ENCODE peak calls at places on chromosomes 16 and 17, in seven cellular contexts. One of them, this sample, is unnamed.

GRCh38 chr17:82134101-82134500 is 36.1 kb upstream of the FASN start:
- DNase-seq in neural progenitor cell: no peak
- DNase-seq in brain microvascular endothelial cell: no peak
- DNase-seq in mammary epithelial cell: peak; percentile 29
- DNase-seq in CD8-positive, alpha-beta T cell: no peak
- DNase-seq in Peyer's patch: no peak
- DNase-seq in left ventricle myocardium inferior: no peak
- DNase-seq in this sample: no peak

GRCh38 chr16:19502395-19503131 is 19.3 kb downstream of the GDE1 start:
- DNase-seq in neural progenitor cell: peak; percentile 85
- DNase-seq in brain microvascular endothelial cell: peak; percentile 66
- DNase-seq in mammary epithelial cell: peak; percentile 51
- DNase-seq in CD8-positive, alpha-beta T cell: peak; percentile 63
- DNase-seq in Peyer's patch: peak; percentile 89
- DNase-seq in left ventricle myocardium inferior: peak; percentile 36
- DNase-seq in this sample: peak; percentile 80

GRCh38 chr17:27424516-27424915 is 31.7 kb upstream of the KSR1 start:
- DNase-seq in neural progenitor cell: no peak
- DNase-seq in brain microvascular endothelial cell: no peak
- DNase-seq in mammary epithelial cell: no peak
- DNase-seq in CD8-positive, alpha-beta T cell: no peak
- DNase-seq in Peyer's patch: no peak
- DNase-seq in left ventricle myocardium inferior: no peak
- DNase-seq in this sample: no peak

GRCh38 chr16:12231666-12232065 is 255.1 kb downstream of the SNX29 start:
- DNase-seq in neural progenitor cell: no peak
- DNase-seq in brain microvascular endothelial cell: peak; percentile 25
- DNase-seq in mammary epithelial cell: peak; percentile 37
- DNase-seq in CD8-positive, alpha-beta T cell: no peak
- DNase-seq in Peyer's patch: no peak
- DNase-seq in left ventricle myocardium inferior: no peak
- DNase-seq in this sample: no peak

GRCh38 chr17:27657620-27658019 is 26.6 kb downstream of the LGALS9 start:
- DNase-seq in neural progenitor cell: peak; percentile 51
- DNase-seq in brain microvascular endothelial cell: peak; percentile 16
- DNase-seq in mammary epithelial cell: peak; percentile 7
- DNase-seq in CD8-positive, alpha-beta T cell: no peak
- DNase-seq in Peyer's patch: no peak
- DNase-seq in left ventricle myocardium inferior: no peak
- DNase-seq in this sample: peak; percentile 41

GRCh38 chr16:3964686-3965290 is 84.3 kb upstream of the CREBBP start:
- DNase-seq in neural progenitor cell: no peak
- DNase-seq in brain microvascular endothelial cell: no peak
- DNase-seq in mammary epithelial cell: no peak
- DNase-seq in CD8-positive, alpha-beta T cell: no peak
- DNase-seq in Peyer's patch: no peak
- DNase-seq in left ventricle myocardium inferior: no peak
- DNase-seq in this sample: no peak

GRCh38 chr17:58332720-58333395 is 4.3 kb upstream of the TSPOAP1 start:
- DNase-seq in neural progenitor cell: no peak
- DNase-seq in brain microvascular endothelial cell: no peak
- DNase-seq in mammary epithelial cell: no peak
- DNase-seq in CD8-positive, alpha-beta T cell: no peak
- DNase-seq in Peyer's patch: peak; percentile 80
- DNase-seq in left ventricle myocardium inferior: peak; percentile 14
- DNase-seq in this sample: peak; percentile 93

GRCh38 chr17:29155966-29156338 is 24.2 kb downstream of the MYO18A start:
- DNase-seq in neural progenitor cell: peak; percentile 73
- DNase-seq in brain microvascular endothelial cell: no peak
- DNase-seq in mammary epithelial cell: no peak
- DNase-seq in CD8-positive, alpha-beta T cell: no peak
- DNase-seq in Peyer's patch: no peak
- DNase-seq in left ventricle myocardium inferior: no peak
- DNase-seq in this sample: no peak

GRCh38 chr17:55737976-55738501 is 12.8 kb upstream of the PCTP start:
- DNase-seq in neural progenitor cell: no peak
- DNase-seq in brain microvascular endothelial cell: no peak
- DNase-seq in mammary epithelial cell: no peak
- DNase-seq in CD8-positive, alpha-beta T cell: no peak
- DNase-seq in Peyer's patch: no peak
- DNase-seq in left ventricle myocardium inferior: no peak
- DNase-seq in this sample: no peak

GRCh38 chr17:9644910-9645751 is at the start of gene USP43:
- DNase-seq in neural progenitor cell: peak; percentile 41
- DNase-seq in brain microvascular endothelial cell: no peak
- DNase-seq in mammary epithelial cell: peak; percentile 81
- DNase-seq in CD8-positive, alpha-beta T cell: peak; percentile 11
- DNase-seq in Peyer's patch: peak; percentile 68
- DNase-seq in left ventricle myocardium inferior: no peak
- DNase-seq in this sample: no peak

DNA sequence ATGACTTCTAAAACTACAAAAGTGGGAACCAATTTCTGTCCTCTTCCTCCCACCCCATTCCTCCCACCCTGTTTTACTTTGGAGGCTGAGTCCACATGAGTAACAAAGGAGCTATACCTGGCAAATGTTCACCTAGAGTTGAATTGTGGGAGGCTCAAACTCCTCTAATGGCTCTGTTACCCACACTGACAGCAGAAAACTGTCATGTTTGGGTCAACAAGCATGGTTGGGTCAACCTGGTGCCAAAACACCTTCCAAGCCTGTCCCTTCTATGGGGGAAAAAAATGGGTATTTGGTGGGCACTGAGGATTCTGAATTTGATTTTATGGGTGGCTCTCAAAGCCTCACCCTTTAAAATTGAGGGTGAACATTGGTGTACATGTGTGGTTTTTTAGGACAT is 12.0 kb upstream of the HOXB13 start:
- DNase-seq in neural progenitor cell: no peak
- DNase-seq in brain microvascular endothelial cell: no peak
- DNase-seq in mammary epithelial cell: no peak
- DNase-seq in CD8-positive, alpha-beta T cell: no peak
- DNase-seq in Peyer's patch: no peak
- DNase-seq in left ventricle myocardium inferior: no peak
- DNase-seq in this sample: no peak
- H3K27me3 ChIP-seq in neural progenitor cell: peaks cover 100% of the 10 kb centered on the region
- H3K27me3 ChIP-seq in brain microvascular endothelial cell: peaks cover 91% of the 10 kb centered on the region
- H3K27me3 ChIP-seq in mammary epithelial cell: peaks cover 51% of the 10 kb centered on the region
- H3K27me3 ChIP-seq in CD8-positive, alpha-beta T cell: peaks cover 42% of the 10 kb centered on the region
- H3K27me3 ChIP-seq in Peyer's patch: peaks cover 60% of the 10 kb centered on the region
- H3K27me3 ChIP-seq in left ventricle myocardium inferior: peaks cover 100% of the 10 kb centered on the region
- H3K27me3 ChIP-seq in this sample: peaks cover 99% of the 10 kb centered on the region

DNA sequence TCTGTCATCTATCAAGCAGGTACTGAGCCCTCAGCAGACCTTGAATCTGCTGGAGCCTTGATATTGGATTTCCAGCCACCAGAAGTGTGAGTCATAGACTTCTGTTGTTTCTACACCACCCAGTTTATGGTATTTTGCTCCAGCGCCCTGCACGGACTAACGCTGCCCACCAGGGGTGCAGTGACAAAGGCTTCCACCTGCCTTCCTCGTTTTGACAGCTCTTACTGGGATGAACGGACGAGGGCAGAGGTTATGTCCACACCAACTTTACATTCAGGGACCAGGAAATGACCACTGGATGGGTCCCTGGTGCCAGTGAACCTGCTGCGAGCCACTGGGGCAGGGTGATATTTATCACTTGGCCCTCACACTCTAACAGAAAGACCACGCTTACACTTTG is 66.6 kb upstream of the CBX4 start:
- DNase-seq in neural progenitor cell: no peak
- DNase-seq in brain microvascular endothelial cell: peak; percentile 39
- DNase-seq in mammary epithelial cell: no peak
- DNase-seq in CD8-positive, alpha-beta T cell: no peak
- DNase-seq in Peyer's patch: no peak
- DNase-seq in left ventricle myocardium inferior: no peak
- DNase-seq in this sample: no peak
- TF ChIP-seq CTCF in neural progenitor cell: peak; percentile 30
- TF ChIP-seq CTCF in brain microvascular endothelial cell: peak; percentile 38
- TF ChIP-seq CTCF in mammary epithelial cell: no peak
- TF ChIP-seq CTCF in CD8-positive, alpha-beta T cell: no peak
- TF ChIP-seq CTCF in Peyer's patch: no peak
- TF ChIP-seq CTCF in left ventricle myocardium inferior: no peak
- TF ChIP-seq CTCF in this sample: no peak

GRCh38 chr17:37788531-37788930 is 43.7 kb upstream of the HNF1B start:
- DNase-seq in neural progenitor cell: no peak
- DNase-seq in brain microvascular endothelial cell: no peak
- DNase-seq in mammary epithelial cell: no peak
- DNase-seq in CD8-positive, alpha-beta T cell: no peak
- DNase-seq in Peyer's patch: no peak
- DNase-seq in left ventricle myocardium inferior: no peak
- DNase-seq in this sample: no peak

GRCh38 chr17:37790153-37790552 is 45.3 kb upstream of the HNF1B start:
- DNase-seq in neural progenitor cell: no peak
- DNase-seq in brain microvascular endothelial cell: no peak
- DNase-seq in mammary epithelial cell: no peak
- DNase-seq in CD8-positive, alpha-beta T cell: no peak
- DNase-seq in Peyer's patch: no peak
- DNase-seq in left ventricle myocardium inferior: no peak
- DNase-seq in this sample: no peak

GRCh38 chr17:37791434-37791833 is 46.6 kb upstream of the HNF1B start:
- DNase-seq in neural progenitor cell: peak; percentile 37
- DNase-seq in brain microvascular endothelial cell: no peak
- DNase-seq in mammary epithelial cell: peak; percentile 4
- DNase-seq in CD8-positive, alpha-beta T cell: peak; percentile 25
- DNase-seq in Peyer's patch: peak; percentile 74
- DNase-seq in left ventricle myocardium inferior: no peak
- DNase-seq in this sample: no peak

GRCh38 chr17:37787055-37787720 is 42.3 kb upstream of the HNF1B start:
- DNase-seq in neural progenitor cell: no peak
- DNase-seq in brain microvascular endothelial cell: no peak
- DNase-seq in mammary epithelial cell: no peak
- DNase-seq in CD8-positive, alpha-beta T cell: no peak
- DNase-seq in Peyer's patch: peak; percentile 85
- DNase-seq in left ventricle myocardium inferior: no peak
- DNase-seq in this sample: no peak

DNA sequence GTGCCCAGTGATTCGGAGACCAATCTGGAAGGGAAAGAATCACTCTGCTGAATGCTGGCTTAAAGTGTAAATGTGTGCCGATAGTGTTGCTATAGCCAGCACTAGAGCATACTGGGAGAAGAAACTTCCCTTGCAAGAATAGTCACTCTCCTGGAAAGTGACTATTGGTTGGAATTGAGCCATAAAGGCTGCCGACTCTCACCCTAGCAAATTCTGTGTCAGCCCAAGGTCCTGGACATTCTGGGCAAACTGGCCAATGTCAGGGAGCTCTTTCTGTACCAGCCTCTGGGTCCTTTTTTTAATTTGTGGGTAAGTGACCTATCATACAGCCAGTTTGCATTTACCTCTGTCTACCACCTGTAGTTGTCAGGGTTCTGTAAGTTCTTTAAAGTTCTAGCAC is 44.3 kb upstream of the HNF1B start:
- DNase-seq in neural progenitor cell: no peak
- DNase-seq in brain microvascular endothelial cell: no peak
- DNase-seq in mammary epithelial cell: no peak
- DNase-seq in CD8-positive, alpha-beta T cell: no peak
- DNase-seq in Peyer's patch: no peak
- DNase-seq in left ventricle myocardium inferior: no peak
- DNase-seq in this sample: no peak
- H3K27me3 ChIP-seq in neural progenitor cell: no peaks in the 10 kb centered on the region
- H3K27me3 ChIP-seq in brain microvascular endothelial cell: no peaks in the 10 kb centered on the region
- H3K27me3 ChIP-seq in mammary epithelial cell: peaks cover 16% of the 10 kb centered on the region
- H3K27me3 ChIP-seq in CD8-positive, alpha-beta T cell: no peaks in the 10 kb centered on the region
- H3K27me3 ChIP-seq in Peyer's patch: no peaks in the 10 kb centered on the region
- H3K27me3 ChIP-seq in left ventricle myocardium inferior: peaks cover 86% of the 10 kb centered on the region
- H3K27me3 ChIP-seq in this sample: no peaks in the 10 kb centered on the region

GRCh38 chr17:17188586-17188985 is 17.5 kb downstream of the PLD6 start:
- DNase-seq in neural progenitor cell: no peak
- DNase-seq in brain microvascular endothelial cell: no peak
- DNase-seq in mammary epithelial cell: no peak
- DNase-seq in CD8-positive, alpha-beta T cell: no peak
- DNase-seq in Peyer's patch: no peak
- DNase-seq in left ventricle myocardium inferior: no peak
- DNase-seq in this sample: no peak

GRCh38 chr17:17183744-17184143 is 22.4 kb downstream of the PLD6 start:
- DNase-seq in neural progenitor cell: no peak
- DNase-seq in brain microvascular endothelial cell: no peak
- DNase-seq in mammary epithelial cell: no peak
- DNase-seq in CD8-positive, alpha-beta T cell: no peak
- DNase-seq in Peyer's patch: no peak
- DNase-seq in left ventricle myocardium inferior: no peak
- DNase-seq in this sample: no peak

GRCh38 chr17:17186551-17187505 is 19.3 kb downstream of the PLD6 start:
- DNase-seq in neural progenitor cell: no peak
- DNase-seq in brain microvascular endothelial cell: peak; percentile 13
- DNase-seq in mammary epithelial cell: no peak
- DNase-seq in CD8-positive, alpha-beta T cell: no peak
- DNase-seq in Peyer's patch: no peak
- DNase-seq in left ventricle myocardium inferior: no peak
- DNase-seq in this sample: no peak

GRCh38 chr17:17182601-17183136 is 23.5 kb downstream of the PLD6 start:
- DNase-seq in neural progenitor cell: no peak
- DNase-seq in brain microvascular endothelial cell: no peak
- DNase-seq in mammary epithelial cell: no peak
- DNase-seq in CD8-positive, alpha-beta T cell: peak; percentile 37
- DNase-seq in Peyer's patch: no peak
- DNase-seq in left ventricle myocardium inferior: no peak
- DNase-seq in this sample: no peak

DNA sequence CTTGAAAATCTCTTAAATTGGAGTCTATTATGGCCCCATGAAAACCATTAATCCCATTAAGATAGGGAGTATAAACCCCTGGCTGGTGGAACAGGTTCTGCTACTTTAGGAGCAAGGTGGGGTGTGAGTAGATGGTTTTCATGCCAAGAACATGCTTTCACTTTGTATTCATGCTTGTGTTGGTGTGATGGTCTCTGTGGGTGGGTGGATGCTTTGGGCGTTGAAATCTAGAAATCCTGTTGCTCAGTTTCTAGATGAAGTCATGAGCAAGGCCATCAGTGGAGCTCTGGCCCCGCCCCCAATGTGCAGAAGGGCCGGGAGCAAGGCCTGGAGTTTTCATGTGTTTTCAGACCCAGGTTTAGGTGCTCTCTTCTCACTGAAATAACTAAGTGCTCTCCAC is 20.1 kb downstream of the PLD6 start:
- DNase-seq in neural progenitor cell: no peak
- DNase-seq in brain microvascular endothelial cell: no peak
- DNase-seq in mammary epithelial cell: peak; percentile 78
- DNase-seq in CD8-positive, alpha-beta T cell: no peak
- DNase-seq in Peyer's patch: no peak
- DNase-seq in left ventricle myocardium inferior: no peak
- DNase-seq in this sample: no peak
- TF ChIP-seq CTCF in neural progenitor cell: no peak
- TF ChIP-seq CTCF in brain microvascular endothelial cell: no peak
- TF ChIP-seq CTCF in mammary epithelial cell: no peak
- TF ChIP-seq CTCF in CD8-positive, alpha-beta T cell: no peak
- TF ChIP-seq CTCF in Peyer's patch: no peak
- TF ChIP-seq CTCF in left ventricle myocardium inferior: no peak
- TF ChIP-seq CTCF in this sample: no peak

GRCh38 chr16:87601322-87602004 is 845 bp upstream of the JPH3 start:
- DNase-seq in neural progenitor cell: peak; percentile 43
- DNase-seq in brain microvascular endothelial cell: no peak
- DNase-seq in mammary epithelial cell: no peak
- DNase-seq in CD8-positive, alpha-beta T cell: no peak
- DNase-seq in Peyer's patch: no peak
- DNase-seq in left ventricle myocardium inferior: no peak
- DNase-seq in this sample: no peak
- H3K27me3 ChIP-seq in neural progenitor cell: peaks cover 63% of the 10 kb centered on the region
- H3K27me3 ChIP-seq in brain microvascular endothelial cell: peaks cover 62% of the 10 kb centered on the region
- H3K27me3 ChIP-seq in mammary epithelial cell: peaks cover 33% of the 10 kb centered on the region
- H3K27me3 ChIP-seq in CD8-positive, alpha-beta T cell: peaks cover 13% of the 10 kb centered on the region
- H3K27me3 ChIP-seq in Peyer's patch: peaks cover 22% of the 10 kb centered on the region
- H3K27me3 ChIP-seq in left ventricle myocardium inferior: peaks cover 92% of the 10 kb centered on the region
- H3K27me3 ChIP-seq in this sample: peaks cover 64% of the 10 kb centered on the region

GRCh38 chr17:76888661-76889060 is 20.5 kb downstream of the MGAT5B start:
- DNase-seq in neural progenitor cell: peak; percentile 56
- DNase-seq in brain microvascular endothelial cell: no peak
- DNase-seq in mammary epithelial cell: no peak
- DNase-seq in CD8-positive, alpha-beta T cell: no peak
- DNase-seq in Peyer's patch: no peak
- DNase-seq in left ventricle myocardium inferior: no peak
- DNase-seq in this sample: peak; percentile 44
- TF ChIP-seq CTCF in neural progenitor cell: peak; percentile 31
- TF ChIP-seq CTCF in brain microvascular endothelial cell: peak; percentile 33
- TF ChIP-seq CTCF in mammary epithelial cell: no peak
- TF ChIP-seq CTCF in CD8-positive, alpha-beta T cell: no peak
- TF ChIP-seq CTCF in Peyer's patch: no peak
- TF ChIP-seq CTCF in left ventricle myocardium inferior: no peak
- TF ChIP-seq CTCF in this sample: no peak